ENCODE peak calls at places on chromosomes 11 and 22, in seven cellular contexts. A, C, F, I, B, O and L are unnamed samples.
A peak's percentile ranks its signal among the peaks of the same experiment; 100 is the strongest.

GRCh38 chr11:19995131-19995530 is 165.1 kb downstream of the DBX1 start:
- DNase-seq in F (peak; percentile 97), O (peak; percentile 71), B (no peak), C (peak; percentile 77), I (peak; percentile 61), A (no peak), L (no peak)

GRCh38 chr11:6298605-6299004 is 21.7 kb downstream of the CAVIN3 start:
- DNase-seq in O (peak; percentile 64), F (no peak), I (peak; percentile 45), C (no peak), A (no peak), B (peak; percentile 65), L (no peak)

GRCh38 chr11:128095459-128096096 is 491.8 kb downstream of the ETS1 start:
- DNase-seq in A (no peak), F (peak; percentile 76), O (no peak), I (peak; percentile 84), C (peak; percentile 69), B (no peak), L (peak; percentile 44)

GRCh38 chr11:65078151-65078550 is 5.7 kb downstream of the CDCA5 start:
- DNase-seq in I (peak; percentile 40), O (no peak), C (no peak), B (peak; percentile 78), A (no peak), F (peak; percentile 17), L (no peak)

GRCh38 chr22:43363580-43364435 is 20.6 kb upstream of the SCUBE1 start:
- DNase-seq in O (no peak), F (no peak), A (no peak), B (no peak), I (no peak), C (no peak), L (no peak)

GRCh38 chr11:61095022-61095421 is 7.3 kb upstream of the CD5 start:
- DNase-seq in F (no peak), O (no peak), A (no peak), I (no peak), B (no peak), C (no peak), L (no peak)

GRCh38 chr11:13924801-13925327 is 37.7 kb upstream of the SPON1 start:
- DNase-seq in B (no peak), I (peak; percentile 18), A (no peak), C (no peak), F (no peak), O (no peak), L (no peak)

GRCh38 chr11:105456950-105457349 is 152.9 kb upstream of the GRIA4 start:
- DNase-seq in A (no peak), C (no peak), O (no peak), I (no peak), F (no peak), B (no peak), L (no peak)

GRCh38 chr11:72724021-72724561 is 28.1 kb downstream of the ARAP1 start:
- DNase-seq in I (no peak), O (peak; percentile 41), B (no peak), A (no peak), F (no peak), C (no peak), L (no peak)

GRCh38 chr11:91986218-91986617 is 238.4 kb upstream of the FAT3 start:
- DNase-seq in A (no peak), B (no peak), F (no peak), C (no peak), I (no peak), O (no peak), L (no peak)

GRCh38 chr11:61820174-61820573 is 3.4 kb upstream of the FADS1 start:
- DNase-seq in O (no peak), I (no peak), A (no peak), B (no peak), C (peak; percentile 84), F (peak; percentile 65), L (no peak)

GRCh38 chr11:45025716-45026492 is 75.2 kb upstream of the TP53I11 start:
- DNase-seq in F (peak; percentile 22), C (no peak), A (no peak), O (peak; percentile 85), B (no peak), I (peak; percentile 88), L (no peak)

GRCh38 chr22:29481265-29482000 is 1.4 kb downstream of the NEFH start:
- DNase-seq in O (no peak), A (peak; percentile 81), C (no peak), F (no peak), B (no peak), I (peak; percentile 27), L (no peak)

GRCh38 chr22:37533995-37534394 is 14.8 kb upstream of the CARD10 start:
- DNase-seq in A (no peak), I (peak; percentile 88), F (peak; percentile 88), O (no peak), B (no peak), C (peak; percentile 76), L (no peak)

GRCh38 chr11:119006696-119007095 is 8.8 kb downstream of the CENATAC start:
- DNase-seq in C (no peak), I (no peak), F (no peak), B (no peak), A (no peak), O (no peak), L (no peak)

GRCh38 chr11:13857828-13858227 is 104.7 kb upstream of the SPON1 start:
- DNase-seq in A (no peak), C (no peak), I (no peak), B (no peak), O (no peak), F (no peak), L (no peak)

GRCh38 chr22:46651316-46651715 is 31.1 kb downstream of the GRAMD4 start:
- DNase-seq in A (no peak), I (no peak), B (no peak), F (no peak), O (no peak), C (no peak), L (no peak)

GRCh38 chr11:70486731-70487130 is 88.4 kb downstream of the CTTN start:
- DNase-seq in F (no peak), B (no peak), C (no peak), A (no peak), O (no peak), I (no peak), L (no peak)

GRCh38 chr11:70487160-70487559 is 88.8 kb downstream of the CTTN start:
- DNase-seq in B (no peak), F (no peak), I (no peak), O (no peak), A (no peak), C (no peak), L (no peak)

GRCh38 chr11:70488171-70488570 is 89.8 kb downstream of the CTTN start:
- DNase-seq in O (peak; percentile 15), A (no peak), C (no peak), B (no peak), F (no peak), I (no peak), L (no peak)

GRCh38 chr11:70489276-70489675 is 90.9 kb downstream of the CTTN start:
- DNase-seq in C (no peak), A (peak; percentile 0), B (peak; percentile 32), O (peak; percentile 21), F (no peak), I (no peak), L (no peak)

GRCh38 chr11:70487763-70488162 is 89.4 kb downstream of the CTTN start:
- DNase-seq in I (no peak), F (no peak), A (no peak), C (no peak), O (no peak), B (no peak), L (no peak)
- H3K27me3 ChIP-seq in I (no peaks in the 10 kb centered on the region), F (no peaks in the 10 kb centered on the region), A (no peaks in the 10 kb centered on the region), C (no peaks in the 10 kb centered on the region), O (no peaks in the 10 kb centered on the region), B (no peaks in the 10 kb centered on the region), L (no peaks in the 10 kb centered on the region)

DNA sequence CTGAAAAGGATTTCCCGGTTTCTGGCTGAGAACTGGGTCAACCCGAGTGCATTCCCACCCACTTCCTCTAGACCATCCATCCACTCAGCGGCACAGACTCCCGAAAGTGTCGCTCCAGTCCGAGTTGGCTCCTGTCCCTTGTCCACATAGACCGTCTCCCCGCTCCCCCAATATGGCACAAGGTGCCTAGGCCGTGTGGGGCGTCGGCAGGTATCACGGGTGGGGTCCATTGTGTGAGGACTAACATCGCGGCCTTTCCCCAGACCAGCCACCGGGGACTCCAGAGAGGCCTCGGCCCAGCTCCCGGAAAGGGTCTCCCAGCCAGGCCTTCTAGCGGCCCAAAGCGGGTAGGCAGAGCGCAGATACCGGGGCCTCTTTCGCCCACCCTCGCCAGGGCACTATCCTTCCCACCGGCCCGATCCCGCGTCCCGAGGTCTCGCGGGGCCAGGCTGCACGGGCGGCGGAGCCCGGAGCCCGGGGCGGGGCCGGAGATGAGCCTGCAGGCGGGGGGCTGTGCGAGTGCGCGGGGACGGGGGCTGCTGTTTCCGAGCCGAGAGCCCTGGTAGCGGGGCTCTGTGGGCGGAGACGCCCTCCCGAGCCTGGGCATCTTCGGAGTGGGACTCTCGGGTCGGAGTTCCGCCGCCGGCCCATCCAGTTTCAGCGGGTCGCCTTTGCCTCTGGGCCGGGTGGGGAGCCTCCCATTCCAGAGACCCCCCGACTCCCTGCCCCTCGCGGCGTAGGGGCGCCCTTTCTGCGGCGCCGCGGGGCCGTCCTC is 21.1 kb downstream of the SERPINH1 start:
- DNase-seq in I (peak; percentile 83), B (peak; percentile 86), O (peak; percentile 85), A (peak; percentile 82), F (peak; percentile 66), C (no peak), L (no peak)
- TF ChIP-seq CTCF in I (peak; percentile 35), B (peak; percentile 50), O (peak; percentile 43), A (peak; percentile 77), F (peak; percentile 9), C (peak; percentile 12), L (peak; percentile 53)

DNA sequence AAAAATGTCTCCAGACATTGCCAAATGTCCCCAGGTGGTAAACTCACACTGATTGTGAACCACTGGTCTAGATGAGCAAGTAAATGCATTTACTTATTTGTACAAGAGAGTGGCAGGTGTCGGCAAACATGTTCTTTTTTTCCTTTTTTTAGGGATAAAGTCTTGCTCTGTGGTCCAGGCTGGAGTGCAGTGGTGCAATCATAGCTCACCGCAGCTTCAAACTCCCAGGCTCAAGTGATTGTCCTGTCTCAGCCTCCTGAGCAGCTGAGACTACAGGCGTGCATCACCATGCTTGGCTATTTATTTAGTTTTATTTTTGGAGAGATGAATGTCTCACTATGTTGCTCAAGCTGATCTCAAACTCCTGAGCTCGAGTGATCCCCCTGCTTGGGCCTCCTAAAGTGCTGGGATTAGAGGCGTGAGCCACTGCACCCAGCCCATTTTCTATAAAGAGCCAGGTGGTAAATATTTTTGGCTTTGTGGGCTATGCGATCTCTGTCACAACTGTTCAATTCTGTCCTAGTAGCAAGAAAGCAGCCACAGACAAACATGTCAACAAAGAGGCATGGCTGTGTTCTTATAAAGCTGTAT is 1.4 kb downstream of the VPREB1 start:
- DNase-seq in F (no peak), C (no peak), I (no peak), O (no peak), B (no peak), A (no peak), L (no peak)
- H3K27me3 ChIP-seq in F (peaks cover 49% of the 10 kb centered on the region), C (peaks cover 28% of the 10 kb centered on the region), I (peaks cover 97% of the 10 kb centered on the region), O (no peaks in the 10 kb centered on the region), B (peaks cover 22% of the 10 kb centered on the region), A (no peaks in the 10 kb centered on the region), L (peaks cover 9% of the 10 kb centered on the region)

DNA sequence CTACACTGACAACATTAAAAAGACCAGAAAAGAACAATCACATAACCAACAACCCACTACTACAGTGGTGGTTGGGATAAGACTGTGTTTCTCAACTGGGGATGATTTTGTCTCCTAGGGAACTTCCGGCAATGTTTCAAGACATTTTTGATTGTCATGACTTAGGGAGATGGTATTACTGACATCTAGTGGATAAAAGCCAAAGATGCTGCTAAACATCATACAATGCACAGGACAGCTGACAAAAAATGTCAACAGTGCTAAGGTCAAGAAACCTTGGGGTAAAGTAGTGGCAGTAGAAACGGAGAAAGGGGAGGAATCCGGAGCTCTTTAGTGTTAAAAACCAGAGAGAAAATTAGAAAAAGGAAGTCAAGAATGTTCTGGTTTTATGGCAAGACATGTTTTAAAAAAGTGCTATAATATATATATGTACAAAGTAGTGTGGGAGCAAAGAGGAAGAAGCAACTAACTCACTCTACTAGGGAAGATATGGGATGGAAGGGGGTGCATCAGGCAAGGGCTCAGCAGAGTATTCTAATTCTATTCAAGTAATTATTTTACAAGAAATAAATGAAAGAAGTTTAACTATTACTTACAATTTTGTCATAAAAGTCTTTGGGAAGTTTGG is 37.2 kb downstream of the CKAP5 start:
- DNase-seq in A (no peak), F (peak; percentile 49), C (peak; percentile 17), B (no peak), I (peak; percentile 41), O (no peak), L (no peak)
- TF ChIP-seq CTCF in A (no peak), F (peak; percentile 22), C (peak; percentile 65), B (peak; percentile 21), I (peak; percentile 22), O (peak; percentile 16), L (peak; percentile 17)